ENCODE peak calls at places on chromosomes 1 and 21, in four cellular contexts. One of them, this sample, is unnamed.

GRCh38 chr21:35721701-35722100 is 338.6 kb downstream of the SETD4 start:
- DNase-seq in effector memory CD4-positive, alpha-beta T cell: no peak
- DNase-seq in activated CD8-positive, alpha-beta memory T cell treated with anti-CD3 and anti-CD28 coated beads for 24 hours: no peak
- DNase-seq in skeletal muscle cell: no peak
- DNase-seq in this sample: no peak

GRCh38 chr1:71350330-71350729 is 269.5 kb upstream of the ZRANB2 start:
- DNase-seq in effector memory CD4-positive, alpha-beta T cell: no peak
- DNase-seq in activated CD8-positive, alpha-beta memory T cell treated with anti-CD3 and anti-CD28 coated beads for 24 hours: no peak
- DNase-seq in skeletal muscle cell: no peak
- DNase-seq in this sample: no peak

GRCh38 chr1:84402060-84402459 is 3.8 kb downstream of the DNASE2B start:
- DNase-seq in effector memory CD4-positive, alpha-beta T cell: no peak
- DNase-seq in activated CD8-positive, alpha-beta memory T cell treated with anti-CD3 and anti-CD28 coated beads for 24 hours: no peak
- DNase-seq in skeletal muscle cell: no peak
- DNase-seq in this sample: peak

GRCh38 chr1:214332950-214333798 is 52.2 kb downstream of the SMYD2 start:
- DNase-seq in effector memory CD4-positive, alpha-beta T cell: no peak
- DNase-seq in activated CD8-positive, alpha-beta memory T cell treated with anti-CD3 and anti-CD28 coated beads for 24 hours: peak
- DNase-seq in skeletal muscle cell: no peak
- DNase-seq in this sample: peak

GRCh38 chr1:86872086-86872485 is 41.8 kb downstream of the SELENOF start:
- DNase-seq in effector memory CD4-positive, alpha-beta T cell: no peak
- DNase-seq in activated CD8-positive, alpha-beta memory T cell treated with anti-CD3 and anti-CD28 coated beads for 24 hours: no peak
- DNase-seq in skeletal muscle cell: no peak
- DNase-seq in this sample: no peak

GRCh38 chr1:115837762-115838421 is 3.0 kb downstream of the NHLH2 start:
- DNase-seq in effector memory CD4-positive, alpha-beta T cell: no peak
- DNase-seq in activated CD8-positive, alpha-beta memory T cell treated with anti-CD3 and anti-CD28 coated beads for 24 hours: no peak
- DNase-seq in skeletal muscle cell: no peak
- DNase-seq in this sample: no peak

GRCh38 chr1:179831225-179831624 is 46.4 kb downstream of the TOR1AIP2 start:
- DNase-seq in effector memory CD4-positive, alpha-beta T cell: no peak
- DNase-seq in activated CD8-positive, alpha-beta memory T cell treated with anti-CD3 and anti-CD28 coated beads for 24 hours: no peak
- DNase-seq in skeletal muscle cell: no peak
- DNase-seq in this sample: no peak

GRCh38 chr21:42787613-42788012 is 91.7 kb downstream of the WDR4 start:
- DNase-seq in effector memory CD4-positive, alpha-beta T cell: no peak
- DNase-seq in activated CD8-positive, alpha-beta memory T cell treated with anti-CD3 and anti-CD28 coated beads for 24 hours: no peak
- DNase-seq in skeletal muscle cell: no peak
- DNase-seq in this sample: no peak

GRCh38 chr1:116425987-116426386 is 52.9 kb downstream of the ATP1A1 start:
- DNase-seq in effector memory CD4-positive, alpha-beta T cell: no peak
- DNase-seq in activated CD8-positive, alpha-beta memory T cell treated with anti-CD3 and anti-CD28 coated beads for 24 hours: no peak
- DNase-seq in skeletal muscle cell: no peak
- DNase-seq in this sample: no peak